ENCODE peak calls at places on chromosomes 16 and 17, in seven cellular contexts. One of them, this sample, is unnamed.

GRCh38 chr17:72592242-72592966 is 471.6 kb downstream of the SOX9 start:
- DNase-seq in fibroblast of lung: peak
- DNase-seq in HCT116: peak
- DNase-seq in CD8-positive, alpha-beta T cell: peak
- DNase-seq in ovary: no peak
- DNase-seq in psoas muscle: peak
- DNase-seq in cardiac muscle cell: peak
- DNase-seq in this sample: peak

GRCh38 chr16:64282181-64282580 is 839.7 kb downstream of the CDH11 start:
- DNase-seq in fibroblast of lung: no peak
- DNase-seq in HCT116: no peak
- DNase-seq in CD8-positive, alpha-beta T cell: no peak
- DNase-seq in ovary: no peak
- DNase-seq in psoas muscle: no peak
- DNase-seq in cardiac muscle cell: no peak
- DNase-seq in this sample: no peak

GRCh38 chr17:65225061-65225460 is 87.9 kb downstream of the RGS9 start:
- DNase-seq in fibroblast of lung: no peak
- DNase-seq in HCT116: no peak
- DNase-seq in CD8-positive, alpha-beta T cell: no peak
- DNase-seq in ovary: no peak
- DNase-seq in psoas muscle: no peak
- DNase-seq in cardiac muscle cell: no peak
- DNase-seq in this sample: no peak

GRCh38 chr17:9792181-9792840 is 919 bp upstream of the DHRS7C start:
- DNase-seq in fibroblast of lung: no peak
- DNase-seq in HCT116: no peak
- DNase-seq in CD8-positive, alpha-beta T cell: no peak
- DNase-seq in ovary: no peak
- DNase-seq in psoas muscle: no peak
- DNase-seq in cardiac muscle cell: no peak
- DNase-seq in this sample: no peak

GRCh38 chr16:67407176-67407787 is 9.0 kb downstream of the ZDHHC1 start:
- DNase-seq in fibroblast of lung: no peak
- DNase-seq in HCT116: no peak
- DNase-seq in CD8-positive, alpha-beta T cell: no peak
- DNase-seq in ovary: no peak
- DNase-seq in psoas muscle: no peak
- DNase-seq in cardiac muscle cell: no peak
- DNase-seq in this sample: no peak

GRCh38 chr16:2967721-2968161 is 1.4 kb upstream of the PAQR4 start:
- DNase-seq in fibroblast of lung: no peak
- DNase-seq in HCT116: no peak
- DNase-seq in CD8-positive, alpha-beta T cell: peak
- DNase-seq in ovary: no peak
- DNase-seq in psoas muscle: no peak
- DNase-seq in cardiac muscle cell: no peak
- DNase-seq in this sample: no peak

GRCh38 chr17:50213026-50214015 is 11.9 kb upstream of the COL1A1 start:
- DNase-seq in fibroblast of lung: no peak
- DNase-seq in HCT116: no peak
- DNase-seq in CD8-positive, alpha-beta T cell: peak
- DNase-seq in ovary: peak
- DNase-seq in psoas muscle: no peak
- DNase-seq in cardiac muscle cell: no peak
- DNase-seq in this sample: no peak

GRCh38 chr17:80477647-80478478 is 1.5 kb upstream of the NPTX1 start:
- DNase-seq in fibroblast of lung: peak
- DNase-seq in HCT116: no peak
- DNase-seq in CD8-positive, alpha-beta T cell: no peak
- DNase-seq in ovary: peak
- DNase-seq in psoas muscle: peak
- DNase-seq in cardiac muscle cell: peak
- DNase-seq in this sample: peak

GRCh38 chr17:63498621-63499195 is 21.8 kb downstream of the ACE start:
- DNase-seq in fibroblast of lung: peak
- DNase-seq in HCT116: no peak
- DNase-seq in CD8-positive, alpha-beta T cell: no peak
- DNase-seq in ovary: no peak
- DNase-seq in psoas muscle: no peak
- DNase-seq in cardiac muscle cell: peak
- DNase-seq in this sample: no peak

GRCh38 chr16:56985288-56985961 is 3.9 kb upstream of the NLRC5 start:
- DNase-seq in fibroblast of lung: peak
- DNase-seq in HCT116: peak
- DNase-seq in CD8-positive, alpha-beta T cell: no peak
- DNase-seq in ovary: peak
- DNase-seq in psoas muscle: peak
- DNase-seq in cardiac muscle cell: peak
- DNase-seq in this sample: no peak

GRCh38 chr16:77223184-77223583 is 24.0 kb downstream of the SYCE1L start:
- DNase-seq in fibroblast of lung: no peak
- DNase-seq in HCT116: no peak
- DNase-seq in CD8-positive, alpha-beta T cell: no peak
- DNase-seq in ovary: no peak
- DNase-seq in psoas muscle: no peak
- DNase-seq in cardiac muscle cell: no peak
- DNase-seq in this sample: no peak

GRCh38 chr17:4900231-4901107 is 1.1 kb downstream of the C17orf107 start:
- DNase-seq in fibroblast of lung: peak
- DNase-seq in HCT116: no peak
- DNase-seq in CD8-positive, alpha-beta T cell: peak
- DNase-seq in ovary: peak
- DNase-seq in psoas muscle: peak
- DNase-seq in cardiac muscle cell: no peak
- DNase-seq in this sample: peak

GRCh38 chr17:74757502-74757901 is 9.1 kb downstream of the NHERF1 start:
- DNase-seq in fibroblast of lung: no peak
- DNase-seq in HCT116: no peak
- DNase-seq in CD8-positive, alpha-beta T cell: peak
- DNase-seq in ovary: no peak
- DNase-seq in psoas muscle: no peak
- DNase-seq in cardiac muscle cell: peak
- DNase-seq in this sample: no peak

GRCh38 chr16:894841-895240 is 75.9 kb downstream of the LMF1 start:
- DNase-seq in fibroblast of lung: no peak
- DNase-seq in HCT116: no peak
- DNase-seq in CD8-positive, alpha-beta T cell: peak
- DNase-seq in ovary: no peak
- DNase-seq in psoas muscle: no peak
- DNase-seq in cardiac muscle cell: no peak
- DNase-seq in this sample: no peak

GRCh38 chr16:561957-562938 is 2.1 kb downstream of the PRR35 start:
- DNase-seq in fibroblast of lung: no peak
- DNase-seq in HCT116: no peak
- DNase-seq in CD8-positive, alpha-beta T cell: no peak
- DNase-seq in ovary: no peak
- DNase-seq in psoas muscle: no peak
- DNase-seq in cardiac muscle cell: no peak
- DNase-seq in this sample: no peak

GRCh38 chr17:43353364-43353763 is 45.4 kb upstream of the ARL4D start:
- DNase-seq in fibroblast of lung: no peak
- DNase-seq in HCT116: no peak
- DNase-seq in CD8-positive, alpha-beta T cell: no peak
- DNase-seq in ovary: no peak
- DNase-seq in psoas muscle: no peak
- DNase-seq in cardiac muscle cell: no peak
- DNase-seq in this sample: no peak

GRCh38 chr17:44928136-44928535 is 12.8 kb upstream of the GFAP start:
- DNase-seq in fibroblast of lung: no peak
- DNase-seq in HCT116: no peak
- DNase-seq in CD8-positive, alpha-beta T cell: no peak
- DNase-seq in ovary: no peak
- DNase-seq in psoas muscle: no peak
- DNase-seq in cardiac muscle cell: no peak
- DNase-seq in this sample: no peak

GRCh38 chr17:15278381-15278780 is 13.3 kb upstream of the PMP22 start:
- DNase-seq in fibroblast of lung: peak
- DNase-seq in HCT116: no peak
- DNase-seq in CD8-positive, alpha-beta T cell: no peak
- DNase-seq in ovary: no peak
- DNase-seq in psoas muscle: no peak
- DNase-seq in cardiac muscle cell: no peak
- DNase-seq in this sample: no peak
- H3K4me3 ChIP-seq in fibroblast of lung: no peak
- H3K4me3 ChIP-seq in HCT116: no peak
- H3K4me3 ChIP-seq in CD8-positive, alpha-beta T cell: no peak
- H3K4me3 ChIP-seq in ovary: no peak
- H3K4me3 ChIP-seq in psoas muscle: no peak
- H3K4me3 ChIP-seq in cardiac muscle cell: no peak
- H3K4me3 ChIP-seq in this sample: no peak

GRCh38 chr16:14513389-14514107 is 116.5 kb downstream of the PARN start:
- DNase-seq in fibroblast of lung: no peak
- DNase-seq in HCT116: no peak
- DNase-seq in CD8-positive, alpha-beta T cell: no peak
- DNase-seq in ovary: no peak
- DNase-seq in psoas muscle: no peak
- DNase-seq in cardiac muscle cell: no peak
- DNase-seq in this sample: no peak

GRCh38 chr16:14509675-14510132 is 120.4 kb downstream of the PARN start:
- DNase-seq in fibroblast of lung: no peak
- DNase-seq in HCT116: no peak
- DNase-seq in CD8-positive, alpha-beta T cell: no peak
- DNase-seq in ovary: no peak
- DNase-seq in psoas muscle: no peak
- DNase-seq in cardiac muscle cell: peak
- DNase-seq in this sample: no peak

GRCh38 chr16:14510581-14510938 is 119.5 kb downstream of the PARN start:
- DNase-seq in fibroblast of lung: no peak
- DNase-seq in HCT116: no peak
- DNase-seq in CD8-positive, alpha-beta T cell: no peak
- DNase-seq in ovary: no peak
- DNase-seq in psoas muscle: no peak
- DNase-seq in cardiac muscle cell: no peak
- DNase-seq in this sample: no peak

GRCh38 chr16:14510939-14511797 is 118.9 kb downstream of the PARN start:
- DNase-seq in fibroblast of lung: peak
- DNase-seq in HCT116: no peak
- DNase-seq in CD8-positive, alpha-beta T cell: no peak
- DNase-seq in ovary: no peak
- DNase-seq in psoas muscle: no peak
- DNase-seq in cardiac muscle cell: peak
- DNase-seq in this sample: no peak

DNA sequence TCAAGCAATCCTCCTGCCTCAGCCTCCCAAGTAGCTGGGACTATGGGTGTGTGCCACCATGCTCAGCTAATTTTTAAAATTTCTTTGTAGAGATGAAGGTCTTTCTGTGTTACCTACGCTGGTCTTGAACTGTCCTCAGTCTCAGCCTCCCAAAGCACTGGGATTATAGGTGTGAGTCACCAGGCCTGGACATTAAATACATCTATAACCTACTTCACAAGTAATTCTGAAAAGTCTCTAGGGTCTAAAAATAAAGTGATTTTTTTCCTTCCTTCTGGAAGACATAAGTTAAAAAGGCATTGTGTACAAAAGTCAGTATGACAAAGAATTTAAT is 118.3 kb downstream of the PARN start:
- DNase-seq in fibroblast of lung: peak
- DNase-seq in HCT116: no peak
- DNase-seq in CD8-positive, alpha-beta T cell: no peak
- DNase-seq in ovary: no peak
- DNase-seq in psoas muscle: no peak
- DNase-seq in cardiac muscle cell: no peak
- DNase-seq in this sample: no peak
- H3K27ac ChIP-seq in fibroblast of lung: no peak
- H3K27ac ChIP-seq in HCT116: no peak
- H3K27ac ChIP-seq in CD8-positive, alpha-beta T cell: no peak
- H3K27ac ChIP-seq in ovary: peak
- H3K27ac ChIP-seq in psoas muscle: no peak
- H3K27ac ChIP-seq in cardiac muscle cell: no peak
- H3K27ac ChIP-seq in this sample: no peak

GRCh38 chr17:82022981-82023446 is at the start of gene LRRC45:
- DNase-seq in fibroblast of lung: peak
- DNase-seq in HCT116: peak
- DNase-seq in CD8-positive, alpha-beta T cell: peak
- DNase-seq in ovary: peak
- DNase-seq in psoas muscle: peak
- DNase-seq in cardiac muscle cell: peak
- DNase-seq in this sample: peak

GRCh38 chr17:82020874-82021727 is 1.6 kb downstream of the CENPX start:
- DNase-seq in fibroblast of lung: peak
- DNase-seq in HCT116: peak
- DNase-seq in CD8-positive, alpha-beta T cell: peak
- DNase-seq in ovary: peak
- DNase-seq in psoas muscle: peak
- DNase-seq in cardiac muscle cell: peak
- DNase-seq in this sample: no peak

GRCh38 chr17:82023447-82024241 is 539 bp downstream of the LRRC45 start:
- DNase-seq in fibroblast of lung: peak
- DNase-seq in HCT116: no peak
- DNase-seq in CD8-positive, alpha-beta T cell: no peak
- DNase-seq in ovary: no peak
- DNase-seq in psoas muscle: no peak
- DNase-seq in cardiac muscle cell: peak
- DNase-seq in this sample: peak

GRCh38 chr17:82021728-82022309 is 859 bp downstream of the CENPX start:
- DNase-seq in fibroblast of lung: no peak
- DNase-seq in HCT116: no peak
- DNase-seq in CD8-positive, alpha-beta T cell: no peak
- DNase-seq in ovary: no peak
- DNase-seq in psoas muscle: no peak
- DNase-seq in cardiac muscle cell: no peak
- DNase-seq in this sample: no peak

DNA sequence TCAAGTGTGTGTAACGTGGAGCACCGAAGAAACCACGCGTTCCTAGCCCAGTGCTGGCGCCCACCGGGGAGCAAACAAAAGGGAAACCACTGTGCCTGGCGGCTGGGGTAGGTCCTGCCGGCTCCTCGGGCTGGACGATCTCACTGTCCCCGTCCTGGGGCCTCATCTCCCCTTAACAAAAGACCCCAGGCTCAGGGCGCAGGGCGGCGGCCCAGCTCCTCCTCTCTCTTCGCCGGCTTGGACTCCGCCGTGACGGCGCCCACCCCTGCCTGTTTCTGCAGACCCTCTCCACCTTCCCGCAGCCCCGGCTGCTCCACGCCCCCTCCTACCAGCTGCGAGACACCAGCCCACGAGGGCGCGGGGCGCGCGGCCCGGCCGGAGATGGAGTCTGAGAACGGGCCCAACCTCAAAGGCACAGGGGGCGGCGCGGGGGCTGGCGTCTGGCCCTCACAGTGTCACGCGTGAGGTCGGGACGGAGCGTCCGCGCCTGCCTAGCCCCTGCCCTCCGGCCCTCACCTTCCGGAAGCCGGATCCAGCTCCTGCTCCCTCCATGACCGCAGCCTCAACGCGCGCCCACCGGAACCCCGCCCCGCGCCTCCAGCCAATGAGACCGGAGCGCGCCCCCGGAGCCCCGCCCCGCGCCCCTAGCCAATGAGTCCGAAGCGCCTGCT is at the start of gene CENPX:
- DNase-seq in fibroblast of lung: no peak
- DNase-seq in HCT116: no peak
- DNase-seq in CD8-positive, alpha-beta T cell: no peak
- DNase-seq in ovary: no peak
- DNase-seq in psoas muscle: no peak
- DNase-seq in cardiac muscle cell: no peak
- DNase-seq in this sample: no peak
- H3K4me3 ChIP-seq in fibroblast of lung: peak
- H3K4me3 ChIP-seq in HCT116: peak
- H3K4me3 ChIP-seq in CD8-positive, alpha-beta T cell: peak
- H3K4me3 ChIP-seq in ovary: peak
- H3K4me3 ChIP-seq in psoas muscle: peak
- H3K4me3 ChIP-seq in cardiac muscle cell: peak
- H3K4me3 ChIP-seq in this sample: peak

GRCh38 chr16:69270395-69270794 is 40.8 kb upstream of the VPS4A start:
- DNase-seq in fibroblast of lung: no peak
- DNase-seq in HCT116: no peak
- DNase-seq in CD8-positive, alpha-beta T cell: no peak
- DNase-seq in ovary: no peak
- DNase-seq in psoas muscle: no peak
- DNase-seq in cardiac muscle cell: peak
- DNase-seq in this sample: no peak
- H3K27ac ChIP-seq in fibroblast of lung: peak
- H3K27ac ChIP-seq in HCT116: no peak
- H3K27ac ChIP-seq in CD8-positive, alpha-beta T cell: no peak
- H3K27ac ChIP-seq in ovary: no peak
- H3K27ac ChIP-seq in psoas muscle: no peak
- H3K27ac ChIP-seq in cardiac muscle cell: no peak
- H3K27ac ChIP-seq in this sample: no peak